ENCODE peak calls at places on chromosomes 16 and 17, in seven cellular contexts. V is GM23338, O is HCT116, B is transverse colon, L is stomach, Z is H1, S is prostate gland. I is an unnamed sample.

GRCh38 chr17:8443756-8444155 is 8.1 kb downstream of the NDEL1 start:
- DNase-seq in O (no peak), S (no peak), V (no peak), B (no peak), L (no peak), Z (no peak), I (no peak)

GRCh38 chr16:50259334-50260205 is 6.8 kb upstream of the ADCY7 start:
- DNase-seq in V (no peak), O (no peak), B (peak; percentile 38), L (peak; percentile 26), S (no peak), Z (no peak), I (no peak)

GRCh38 chr17:3385869-3386816 is at the start of gene OR3A2:
- DNase-seq in B (no peak), S (no peak), L (no peak), Z (no peak), O (no peak), V (peak; percentile 69), I (no peak)

GRCh38 chr17:29241015-29241963 is 5.4 kb upstream of the CRYBA1 start:
- DNase-seq in L (no peak), S (no peak), Z (peak; percentile 67), V (peak; percentile 58), O (peak; percentile 74), B (no peak), I (no peak)

GRCh38 chr17:36657763-36658490 is 56.5 kb downstream of the MRM1 start:
- DNase-seq in B (peak; percentile 48), O (no peak), Z (no peak), L (peak; percentile 30), S (no peak), V (peak; percentile 86), I (peak; percentile 29)

GRCh38 chr16:51816929-51817328 is 665.9 kb upstream of the SALL1 start:
- DNase-seq in O (no peak), V (no peak), L (no peak), Z (no peak), S (no peak), B (no peak), I (no peak)

GRCh38 chr16:14133907-14134306 is 62.8 kb downstream of the MRTFB start:
- DNase-seq in O (no peak), Z (no peak), S (no peak), L (no peak), B (no peak), V (no peak), I (no peak)

GRCh38 chr17:82216301-82217119 is 3.9 kb upstream of the CCDC57 start:
- DNase-seq in Z (no peak), B (peak; percentile 85), S (peak; percentile 63), O (peak; percentile 85), V (no peak), L (peak; percentile 89), I (peak; percentile 58)

GRCh38 chr16:11205754-11206459 is 50.1 kb downstream of the SOCS1 start:
- DNase-seq in S (no peak), L (peak; percentile 38), B (peak; percentile 45), O (no peak), Z (no peak), V (peak; percentile 38), I (no peak)

GRCh38 chr17:43713494-43714162 is 45.0 kb downstream of the SOST start:
- DNase-seq in Z (no peak), O (no peak), L (no peak), S (no peak), B (no peak), V (peak; percentile 58), I (peak; percentile 40)

GRCh38 chr17:49197346-49197998 is 12.9 kb downstream of the GNGT2 start:
- DNase-seq in B (no peak), V (no peak), O (no peak), S (no peak), Z (no peak), L (no peak), I (no peak)

GRCh38 chr16:1363501-1364041 is 11.8 kb downstream of the GNPTG start:
- DNase-seq in S (peak; percentile 51), B (peak; percentile 65), O (peak; percentile 23), L (peak; percentile 77), V (peak; percentile 79), Z (peak; percentile 43), I (peak; percentile 89)

GRCh38 chr16:84277244-84277823 is 17.3 kb upstream of the WFDC1 start:
- DNase-seq in L (peak; percentile 77), Z (no peak), B (peak; percentile 76), V (peak; percentile 86), S (peak; percentile 67), O (peak; percentile 48), I (peak; percentile 33)

GRCh38 chr17:34308376-34308775 is 10.9 kb upstream of the CCL8 start:
- DNase-seq in V (no peak), S (no peak), L (no peak), B (no peak), O (no peak), Z (no peak), I (no peak)

GRCh38 chr16:4494746-4495490 is 18.7 kb downstream of the HMOX2 start:
- DNase-seq in L (no peak), Z (no peak), O (peak; percentile 81), S (no peak), B (no peak), V (no peak), I (no peak)

GRCh38 chr17:8791910-8792270 is 7.3 kb downstream of the MFSD6L start:
- DNase-seq in V (no peak), S (no peak), B (no peak), Z (no peak), O (peak; percentile 19), L (no peak), I (no peak)

GRCh38 chr16:69494993-69495392 is 70.6 kb downstream of the CYB5B start:
- DNase-seq in Z (peak; percentile 29), B (peak; percentile 31), V (peak; percentile 86), L (no peak), S (no peak), O (peak; percentile 44), I (no peak)

GRCh38 chr17:78712043-78712442 is 70.0 kb downstream of the CYTH1 start:
- DNase-seq in V (no peak), S (no peak), Z (no peak), L (no peak), B (no peak), O (no peak), I (no peak)

GRCh38 chr17:14080847-14081251 is 11.5 kb downstream of the COX10 start:
- DNase-seq in L (no peak), S (no peak), Z (no peak), B (peak; percentile 36), V (no peak), O (no peak), I (no peak)

GRCh38 chr17:55348749-55349354 is 72.8 kb downstream of the MMD start:
- DNase-seq in V (peak; percentile 77), B (peak; percentile 49), S (peak; percentile 47), O (peak; percentile 42), L (peak; percentile 63), Z (no peak), I (no peak)

GRCh38 chr16:26777821-26778220 is 288.9 kb upstream of the C16orf82 start:
- DNase-seq in O (no peak), V (no peak), Z (no peak), S (no peak), B (no peak), L (no peak), I (no peak)

DNA sequence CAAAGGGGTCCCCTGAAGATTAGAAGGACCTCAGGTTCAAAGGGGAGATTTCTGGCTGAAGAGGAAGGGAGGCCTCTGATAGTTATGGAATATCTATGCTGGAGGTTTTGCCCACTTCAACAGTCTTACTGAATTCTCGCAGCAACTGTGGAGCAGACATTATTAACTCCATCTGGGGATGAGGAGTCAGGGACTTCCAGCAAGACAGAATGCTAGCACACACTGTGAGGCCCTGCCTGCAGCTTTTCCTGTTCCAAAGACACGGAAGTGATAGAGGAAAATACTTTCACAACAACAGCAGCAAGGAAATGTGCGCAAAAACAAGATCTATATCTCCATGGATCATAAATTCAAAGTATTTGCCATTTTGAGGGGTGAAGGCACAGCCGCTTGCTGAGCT is 72.8 kb downstream of the RPH3AL start:
- DNase-seq in S (no peak), V (no peak), L (no peak), O (no peak), Z (no peak), B (no peak), I (no peak)
- TF ChIP-seq POLR2AphosphoS5 in S (no peak), V (no peak), L (no peak), O (no peak), Z (no peak), B (no peak), I (no peak)

DNA sequence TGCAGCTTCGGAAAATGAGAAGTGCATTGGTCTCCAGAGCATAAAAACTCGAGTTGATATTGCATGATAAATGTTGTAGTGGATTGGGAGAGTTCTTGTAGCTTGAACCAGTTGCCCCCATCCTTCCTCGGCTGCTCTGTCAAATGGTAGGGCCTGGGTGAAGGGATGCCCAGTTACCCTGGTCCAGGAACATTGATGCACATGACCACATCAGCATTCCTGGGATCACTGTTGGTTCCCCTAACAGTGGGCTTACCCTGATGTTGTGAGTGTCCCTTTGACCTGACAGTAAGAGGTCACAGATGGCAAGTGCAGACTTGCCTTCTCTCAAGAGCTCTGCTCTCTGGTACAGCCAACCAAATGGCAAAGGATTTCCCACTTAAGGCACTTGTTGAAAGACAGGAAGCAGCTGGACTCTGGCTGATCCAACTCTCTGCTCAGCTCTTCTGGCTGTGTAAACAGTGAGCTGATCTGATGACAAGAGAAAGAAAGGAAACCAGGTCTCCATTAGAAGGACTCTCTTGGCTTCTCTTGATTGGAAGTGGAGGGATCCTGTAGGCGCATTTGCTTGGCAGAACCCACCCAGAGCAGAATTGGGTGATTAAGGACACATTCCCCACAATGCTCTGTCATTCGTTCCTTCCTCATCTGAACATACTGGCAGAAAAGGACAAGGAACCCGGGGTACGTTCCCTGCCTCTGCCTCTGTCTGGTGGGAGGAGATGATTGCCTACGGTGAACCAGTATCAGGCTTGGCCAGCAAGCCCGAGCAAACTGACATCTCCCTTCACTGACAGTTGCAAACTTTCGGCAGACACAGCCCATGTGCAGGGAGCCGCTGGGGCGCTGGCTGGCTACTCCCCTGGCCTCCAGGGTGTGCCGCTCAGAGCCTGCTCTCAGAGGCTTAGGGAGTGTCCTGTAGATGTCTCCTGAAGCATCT is 29.3 kb downstream of the LDHD start:
- DNase-seq in L (no peak), S (no peak), Z (no peak), V (no peak), B (peak; percentile 63), O (no peak), I (no peak)
- TF ChIP-seq POLR2AphosphoS5 in L (peak; percentile 24), S (peak; percentile 43), Z (no peak), V (no peak), B (peak; percentile 45), O (no peak), I (no peak)

DNA sequence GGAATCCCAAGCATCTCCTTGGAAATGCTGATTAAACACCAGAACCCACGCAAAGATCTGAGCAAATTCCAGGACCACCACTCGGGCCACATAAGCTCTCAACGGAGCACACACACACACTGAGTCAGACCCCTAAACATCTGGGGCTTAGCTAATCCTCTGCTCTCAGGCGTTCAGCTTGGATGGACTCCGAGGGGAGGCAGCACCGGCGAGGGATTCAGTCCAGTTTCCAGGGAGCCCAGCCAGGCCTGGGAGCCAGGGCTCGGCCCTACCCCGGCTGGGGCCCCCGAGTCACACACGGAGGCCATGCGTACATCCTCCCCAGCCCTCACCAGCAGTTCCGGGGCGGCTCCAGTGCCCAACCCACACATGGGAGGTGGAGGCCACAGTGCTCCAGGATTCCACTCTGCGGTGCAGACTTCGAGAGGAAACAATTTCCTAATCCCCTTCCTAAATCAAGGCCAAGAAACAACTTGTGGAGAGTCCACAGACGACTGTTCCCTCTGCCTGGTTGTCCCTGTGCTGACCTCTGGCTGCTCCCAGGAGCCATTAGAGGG is 70.5 kb downstream of the GAS7 start:
- DNase-seq in S (no peak), V (peak; percentile 19), Z (peak; percentile 21), O (no peak), L (peak; percentile 42), B (peak; percentile 59), I (no peak)
- TF ChIP-seq POLR2AphosphoS5 in S (no peak), V (no peak), Z (no peak), O (no peak), L (peak; percentile 32), B (peak; percentile 8), I (no peak)

GRCh38 chr16:64925166-64925565 is 196.7 kb downstream of the CDH11 start:
- DNase-seq in V (no peak), O (no peak), L (no peak), Z (no peak), B (no peak), S (no peak), I (no peak)
- TF ChIP-seq POLR2AphosphoS5 in V (no peak), O (no peak), L (peak; percentile 38), Z (no peak), B (peak; percentile 60), S (no peak), I (no peak)

I was measured in GM12892.